ENCODE peak calls at places on chromosomes 4 and X, in five cellular contexts. U, B, I, K and G are unnamed samples.

GRCh38 chr4:156006192-156006591 is 52.5 kb upstream of the CTSO start:
- DNase-seq in U (no peak), B (no peak), I (no peak), K (no peak), G (no peak)

GRCh38 chr4:177367336-177367735 is 57.7 kb downstream of the NEIL3 start:
- DNase-seq in U (no peak), B (peak), I (no peak), K (no peak), G (peak)

GRCh38 chrX:153861733-153862300 is 24.2 kb downstream of the L1CAM start:
- DNase-seq in U (no peak), B (no peak), I (peak), K (no peak), G (no peak)

GRCh38 chr4:183201331-183201730 is 102.3 kb downstream of the WWC2 start:
- DNase-seq in U (no peak), B (peak), I (no peak), K (no peak), G (no peak)

GRCh38 chr4:15333692-15334633 is 93.9 kb upstream of the C1QTNF7 start:
- DNase-seq in U (no peak), B (no peak), I (no peak), K (peak), G (no peak)

GRCh38 chr4:155906554-155907247 is 3.2 kb downstream of the TDO2 start:
- DNase-seq in U (no peak), B (peak), I (no peak), K (no peak), G (no peak)

GRCh38 chr4:53119685-53120084 is 246.2 kb downstream of the SCFD2 start:
- DNase-seq in U (no peak), B (peak), I (no peak), K (no peak), G (no peak)

GRCh38 chrX:71542411-71542810 is 9.5 kb downstream of the OGT start:
- DNase-seq in U (no peak), B (peak), I (no peak), K (no peak), G (no peak)

GRCh38 chr4:140875751-140876389 is 119.7 kb upstream of the TBC1D9 start:
- DNase-seq in U (no peak), B (no peak), I (no peak), K (no peak), G (no peak)

GRCh38 chrX:91434351-91435168 is at the start of gene PABPC5:
- DNase-seq in U (no peak), B (peak), I (peak), K (no peak), G (no peak)

GRCh38 chrX:108795240-108795639 is 58.9 kb upstream of the IRS4 start:
- DNase-seq in U (no peak), B (no peak), I (no peak), K (no peak), G (no peak)
- TF ChIP-seq RCOR1 in U (no peak), B (no peak), I (no peak), K (no peak), G (no peak)

DNA sequence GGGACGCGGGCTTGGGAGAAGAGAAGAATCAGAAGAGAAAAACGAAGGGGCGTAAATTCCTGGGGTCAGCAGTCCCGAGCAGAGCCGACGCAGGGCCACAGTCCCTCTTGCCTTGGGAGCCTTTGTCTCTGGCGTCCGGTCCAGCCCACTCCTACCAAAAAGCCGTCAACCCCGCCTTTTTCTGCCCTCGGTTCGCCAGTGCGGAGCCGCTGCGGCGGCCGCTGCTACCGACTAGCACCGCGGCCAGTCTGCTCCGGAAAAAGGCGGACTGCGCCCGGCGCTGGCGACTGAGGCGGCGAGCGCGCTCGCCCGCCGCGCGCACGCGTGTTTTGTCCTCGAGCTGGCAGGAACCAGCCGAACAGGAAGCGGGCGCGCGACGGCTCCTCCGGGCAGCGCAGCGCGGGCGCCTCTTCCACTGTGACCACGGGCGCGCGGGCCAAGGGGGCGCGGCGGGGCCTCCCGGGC is 502 bp downstream of the HNRNPDL start:
- DNase-seq in U (no peak), B (no peak), I (no peak), K (no peak), G (peak)
- TF ChIP-seq RCOR1 in U (no peak), B (no peak), I (no peak), K (no peak), G (no peak)

GRCh38 chrX:41733939-41734338 is 10.0 kb downstream of the GPR82 start:
- DNase-seq in U (no peak), B (no peak), I (no peak), K (peak), G (no peak)
- TF ChIP-seq RCOR1 in U (no peak), B (no peak), I (no peak), K (no peak), G (no peak)

GRCh38 chr4:29459926-29460325 is 1260.2 kb upstream of the PCDH7 start:
- DNase-seq in U (no peak), B (peak), I (no peak), K (no peak), G (no peak)
- TF ChIP-seq RCOR1 in U (no peak), B (no peak), I (no peak), K (no peak), G (no peak)

GRCh38 chr4:4394644-4395043 is 7.7 kb downstream of the NSG1 start:
- DNase-seq in U (no peak), B (peak), I (peak), K (no peak), G (no peak)
- TF ChIP-seq RCOR1 in U (no peak), B (no peak), I (peak), K (no peak), G (no peak)

DNA sequence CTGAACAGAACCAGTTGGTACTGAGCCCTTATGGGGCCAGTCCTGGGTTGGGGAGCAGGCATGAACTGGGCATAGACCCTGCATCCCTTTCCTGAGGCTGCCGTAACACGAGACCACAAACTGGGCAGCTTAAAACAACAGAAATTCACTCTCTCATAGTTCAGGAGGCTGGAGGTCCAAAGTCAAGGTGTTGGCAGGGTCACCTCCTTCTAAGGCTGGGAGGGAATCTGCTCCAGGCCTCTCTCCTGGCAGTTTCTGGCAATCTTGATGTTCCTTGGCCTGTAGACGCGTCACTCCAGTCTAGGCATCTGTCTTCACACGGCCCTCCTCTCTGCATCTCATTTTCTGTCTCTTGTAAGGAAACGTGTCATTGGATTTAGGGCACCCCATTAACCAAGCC is 19.8 kb upstream of the SORCS2 start:
- DNase-seq in U (no peak), B (no peak), I (no peak), K (no peak), G (no peak)
- TF ChIP-seq RCOR1 in U (no peak), B (no peak), I (no peak), K (no peak), G (no peak)

GRCh38 chrX:33001107-33001506 is 210.2 kb downstream of the DMD start:
- DNase-seq in U (no peak), B (no peak), I (no peak), K (no peak), G (no peak)
- TF ChIP-seq RCOR1 in U (no peak), B (no peak), I (no peak), K (no peak), G (no peak)

GRCh38 chr4:11415409-11416070 is 13.2 kb downstream of the HS3ST1 start:
- DNase-seq in U (no peak), B (no peak), I (no peak), K (no peak), G (no peak)

GRCh38 chr4:11416767-11417113 is 12.0 kb downstream of the HS3ST1 start:
- DNase-seq in U (no peak), B (no peak), I (no peak), K (no peak), G (no peak)

GRCh38 chr4:11418610-11419009 is 10.1 kb downstream of the HS3ST1 start:
- DNase-seq in U (no peak), B (peak), I (no peak), K (no peak), G (no peak)

GRCh38 chr4:11412211-11412610 is 16.5 kb downstream of the HS3ST1 start:
- DNase-seq in U (no peak), B (no peak), I (no peak), K (no peak), G (no peak)

GRCh38 chr4:11416071-11416766 is 12.5 kb downstream of the HS3ST1 start:
- DNase-seq in U (no peak), B (no peak), I (no peak), K (no peak), G (no peak)
- TF ChIP-seq RCOR1 in U (no peak), B (no peak), I (no peak), K (no peak), G (no peak)

GRCh38 chrX:130216312-130216711 is 44.5 kb downstream of the RAB33A start:
- DNase-seq in U (peak), B (peak), I (no peak), K (no peak), G (no peak)
- TF ChIP-seq RCOR1 in U (no peak), B (no peak), I (no peak), K (no peak), G (no peak)

DNA sequence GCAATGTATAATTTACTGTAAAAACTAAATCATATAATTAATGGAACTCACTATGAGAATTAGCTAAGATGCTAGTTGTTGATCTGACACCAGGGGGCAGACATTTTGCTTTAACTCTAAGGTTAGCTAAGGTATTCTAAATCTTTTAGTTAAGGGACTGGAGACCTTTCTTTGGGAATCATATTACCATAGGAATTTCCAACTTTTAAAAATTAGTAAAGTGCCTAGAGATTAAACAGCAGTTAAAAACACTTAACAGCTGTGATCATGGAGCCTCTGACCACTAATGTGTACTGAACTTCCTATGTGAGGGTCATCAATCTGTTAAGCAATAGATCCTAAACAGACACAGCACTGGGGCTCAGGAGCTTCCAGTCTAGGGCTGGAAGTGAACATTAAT is 226.6 kb downstream of the NSUN7 start:
- DNase-seq in U (peak), B (peak), I (peak), K (no peak), G (peak)
- TF ChIP-seq RCOR1 in U (no peak), B (no peak), I (no peak), K (no peak), G (no peak)